ENCODE peak calls at places on chromosomes 4 and X, in five cellular contexts. M, J, B, C and L are unnamed samples.

GRCh38 chr4:20196476-20196875 is 55.2 kb upstream of the SLIT2 start:
- DNase-seq in M (no peak), J (no peak), B (no peak), C (no peak), L (no peak)

GRCh38 chr4:7588002-7588401 is 153.3 kb upstream of the PSAPL1 start:
- DNase-seq in M (no peak), J (no peak), B (no peak), C (no peak), L (no peak)

GRCh38 chrX:72079607-72080006 is 52.1 kb downstream of the RTL5 start:
- DNase-seq in M (no peak), J (no peak), B (no peak), C (no peak), L (peak)

GRCh38 chr4:150037251-150037856 is 40.9 kb upstream of the DCLK2 start:
- DNase-seq in M (no peak), J (no peak), B (no peak), C (no peak), L (no peak)

GRCh38 chr4:6362243-6362885 is 92.7 kb downstream of the WFS1 start:
- DNase-seq in M (no peak), J (no peak), B (no peak), C (no peak), L (no peak)

GRCh38 chr4:42816864-42817263 is 75.6 kb upstream of the GRXCR1 start:
- DNase-seq in M (no peak), J (no peak), B (no peak), C (no peak), L (no peak)

GRCh38 chr4:187865914-187866313 is 129.7 kb upstream of the ZFP42 start:
- DNase-seq in M (no peak), J (no peak), B (no peak), C (no peak), L (no peak)

GRCh38 chr4:87633239-87633638 is 16.8 kb upstream of the DMP1 start:
- DNase-seq in M (no peak), J (no peak), B (no peak), C (no peak), L (no peak)

GRCh38 chr4:124945422-124945821 is 232.9 kb upstream of the ANKRD50 start:
- DNase-seq in M (no peak), J (no peak), B (no peak), C (no peak), L (no peak)

GRCh38 chr4:22500831-22501714 is 14.8 kb downstream of the ADGRA3 start:
- DNase-seq in M (peak), J (no peak), B (no peak), C (no peak), L (no peak)

GRCh38 chrX:8724176-8724757 is 7.7 kb downstream of the ANOS1 start:
- DNase-seq in M (no peak), J (no peak), B (no peak), C (no peak), L (no peak)

GRCh38 chr4:36321176-36321575 is 39.8 kb downstream of the DTHD1 start:
- DNase-seq in M (no peak), J (no peak), B (no peak), C (no peak), L (no peak)

GRCh38 chr4:113996599-113997177 is 17.2 kb upstream of the ARSJ start:
- DNase-seq in M (no peak), J (no peak), B (no peak), C (no peak), L (no peak)

GRCh38 chr4:141636077-141636770 is at the start of gene IL15:
- DNase-seq in M (peak), J (peak), B (peak), C (peak), L (peak)

GRCh38 chr4:71004281-71004851 is 10.9 kb downstream of the DCK start:
- DNase-seq in M (peak), J (no peak), B (no peak), C (no peak), L (peak)

GRCh38 chr4:169121920-169122319 is 111.9 kb upstream of the CBR4 start:
- DNase-seq in M (no peak), J (no peak), B (no peak), C (no peak), L (no peak)

GRCh38 chrX:12352922-12353321 is 214.6 kb downstream of the FRMPD4 start:
- DNase-seq in M (no peak), J (no peak), B (no peak), C (no peak), L (no peak)

GRCh38 chr4:42313872-42314271 is 83.4 kb upstream of the SHISA3 start:
- DNase-seq in M (no peak), J (no peak), B (no peak), C (no peak), L (no peak)

GRCh38 chr4:156512622-156513021 is 459.0 kb downstream of the PDGFC start:
- DNase-seq in M (no peak), J (no peak), B (no peak), C (no peak), L (no peak)

GRCh38 chr4:10743357-10743756 is 58.8 kb upstream of the CLNK start:
- DNase-seq in M (no peak), J (no peak), B (no peak), C (no peak), L (no peak)

GRCh38 chr4:33841120-33841519 is 2403.2 kb downstream of the ARAP2 start:
- DNase-seq in M (no peak), J (no peak), B (no peak), C (no peak), L (no peak)

GRCh38 chr4:185634066-185634652 is 98.9 kb upstream of the PDLIM3 start:
- DNase-seq in M (no peak), J (no peak), B (no peak), C (no peak), L (no peak)

GRCh38 chr4:55435136-55435535 is 39.4 kb downstream of the TMEM165 start:
- DNase-seq in M (no peak), J (no peak), B (no peak), C (no peak), L (no peak)

GRCh38 chrX:131081772-131082755 is 23.9 kb downstream of the ARHGAP36 start:
- DNase-seq in M (no peak), J (no peak), B (no peak), C (no peak), L (peak)

GRCh38 chr4:163895369-163896005 is 401.0 kb downstream of the TMA16 start:
- DNase-seq in M (no peak), J (no peak), B (no peak), C (no peak), L (no peak)

GRCh38 chr4:130576218-130576617 is 1480.3 kb downstream of the C4orf33 start:
- DNase-seq in M (no peak), J (no peak), B (no peak), C (no peak), L (no peak)

GRCh38 chr4:132901224-132901623 is 247.9 kb upstream of the PCDH10 start:
- DNase-seq in M (no peak), J (no peak), B (no peak), C (no peak), L (no peak)

GRCh38 chr4:72670521-72670920 is 101.5 kb upstream of the ADAMTS3 start:
- DNase-seq in M (no peak), J (no peak), B (no peak), C (no peak), L (no peak)

GRCh38 chr4:113404846-113405245 is 355.4 kb downstream of the ANK2 start:
- DNase-seq in M (no peak), J (no peak), B (no peak), C (no peak), L (no peak)

GRCh38 chrX:74132265-74132664 is 171.7 kb upstream of the ZCCHC13 start:
- DNase-seq in M (no peak), J (no peak), B (no peak), C (no peak), L (no peak)

GRCh38 chr4:7798215-7798995 is 141.3 kb downstream of the AFAP1 start:
- DNase-seq in M (no peak), J (no peak), B (no peak), C (no peak), L (peak)

GRCh38 chr4:16659120-16659519 is 239.3 kb downstream of the LDB2 start:
- DNase-seq in M (no peak), J (no peak), B (no peak), C (no peak), L (no peak)

GRCh38 chr4:86306816-86307215 is 53.0 kb downstream of the MAPK10 start:
- DNase-seq in M (no peak), J (no peak), B (no peak), C (no peak), L (no peak)

DNA sequence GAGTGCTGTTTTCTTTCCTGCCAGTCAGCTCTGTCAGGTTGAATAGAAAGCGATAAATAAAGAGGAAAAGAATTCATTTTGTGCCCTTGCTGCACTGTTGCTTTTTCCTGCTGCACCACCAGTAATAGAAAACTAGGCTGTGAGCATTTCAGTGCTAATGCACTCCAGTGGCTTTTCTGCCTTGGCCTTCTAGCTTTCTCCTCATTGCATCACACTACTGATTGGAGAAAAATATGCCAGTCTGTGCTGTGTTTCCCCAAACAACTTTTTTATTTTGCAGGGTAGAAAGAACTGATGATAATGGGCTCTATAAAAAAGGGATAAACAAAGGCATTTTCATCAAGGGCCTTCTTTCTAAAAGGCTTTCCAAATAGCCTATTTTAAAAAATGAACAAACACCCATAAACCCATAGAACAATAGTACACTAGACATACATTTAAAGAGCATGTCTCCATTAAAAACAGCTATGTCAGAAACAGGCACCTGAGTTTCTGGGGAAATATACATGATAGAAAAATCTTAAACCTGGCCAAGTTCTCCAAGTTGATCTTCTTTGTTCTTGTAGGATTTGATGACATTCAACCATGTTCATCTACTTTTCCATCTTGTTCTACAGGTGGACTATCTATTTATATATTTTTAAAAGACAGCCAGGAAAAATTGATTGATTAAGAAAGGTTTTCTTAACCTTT is 86.3 kb downstream of the GPRIN3 start:
- DNase-seq in M (no peak), J (no peak), B (no peak), C (no peak), L (no peak)
- TF ChIP-seq POLR2AphosphoS5 in M (no peak), J (no peak), B (no peak), C (no peak), L (no peak)

DNA sequence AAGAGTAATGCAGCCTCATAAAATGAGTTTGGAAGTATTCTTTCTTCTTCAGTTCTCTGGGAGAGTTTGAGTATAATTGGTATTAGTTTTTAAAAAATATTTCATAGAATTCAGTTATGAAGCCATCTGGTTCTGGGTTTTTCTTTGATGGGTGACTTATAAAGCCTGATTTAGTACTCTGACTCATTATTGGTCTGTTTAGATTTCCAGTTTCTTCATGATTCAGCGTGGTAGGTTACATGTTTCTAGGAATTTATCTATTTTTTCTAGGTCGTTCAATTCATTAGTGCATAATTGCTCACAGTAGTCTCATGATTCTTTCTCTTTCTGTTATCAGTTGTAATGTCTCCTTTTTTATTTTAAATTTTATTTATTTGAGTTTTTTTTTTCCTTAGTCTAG is 111.2 kb downstream of the CEP44 start:
- DNase-seq in M (no peak), J (no peak), B (no peak), C (no peak), L (no peak)
- TF ChIP-seq POLR2AphosphoS5 in M (no peak), J (no peak), B (no peak), C (no peak), L (no peak)

GRCh38 chrX:47247206-47247998 is 14.6 kb downstream of the USP11 start:
- DNase-seq in M (no peak), J (no peak), B (no peak), C (no peak), L (peak)
- TF ChIP-seq POLR2AphosphoS5 in M (no peak), J (no peak), B (no peak), C (no peak), L (no peak)

GRCh38 chrX:134460005-134460860 is at the start of gene HPRT1:
- DNase-seq in M (peak), J (peak), B (peak), C (peak), L (peak)

GRCh38 chrX:134460861-134461218 is 875 bp downstream of the HPRT1 start:
- DNase-seq in M (no peak), J (no peak), B (no peak), C (no peak), L (no peak)

GRCh38 chrX:134462927-134463326 is 3.0 kb downstream of the HPRT1 start:
- DNase-seq in M (no peak), J (no peak), B (no peak), C (no peak), L (no peak)

GRCh38 chrX:134457708-134458107 is 2.3 kb upstream of the HPRT1 start:
- DNase-seq in M (no peak), J (no peak), B (no peak), C (no peak), L (no peak)

GRCh38 chrX:134459683-134460004 is 321 bp upstream of the HPRT1 start:
- DNase-seq in M (no peak), J (no peak), B (no peak), C (no peak), L (no peak)
- TF ChIP-seq POLR2AphosphoS5 in M (no peak), J (no peak), B (no peak), C (no peak), L (no peak)

GRCh38 chrX:47658684-47659515 is at the start of gene UXT:
- DNase-seq in M (peak), J (peak), B (peak), C (peak), L (peak)
- TF ChIP-seq POLR2AphosphoS5 in M (peak), J (peak), B (peak), C (peak), L (peak)

DNA sequence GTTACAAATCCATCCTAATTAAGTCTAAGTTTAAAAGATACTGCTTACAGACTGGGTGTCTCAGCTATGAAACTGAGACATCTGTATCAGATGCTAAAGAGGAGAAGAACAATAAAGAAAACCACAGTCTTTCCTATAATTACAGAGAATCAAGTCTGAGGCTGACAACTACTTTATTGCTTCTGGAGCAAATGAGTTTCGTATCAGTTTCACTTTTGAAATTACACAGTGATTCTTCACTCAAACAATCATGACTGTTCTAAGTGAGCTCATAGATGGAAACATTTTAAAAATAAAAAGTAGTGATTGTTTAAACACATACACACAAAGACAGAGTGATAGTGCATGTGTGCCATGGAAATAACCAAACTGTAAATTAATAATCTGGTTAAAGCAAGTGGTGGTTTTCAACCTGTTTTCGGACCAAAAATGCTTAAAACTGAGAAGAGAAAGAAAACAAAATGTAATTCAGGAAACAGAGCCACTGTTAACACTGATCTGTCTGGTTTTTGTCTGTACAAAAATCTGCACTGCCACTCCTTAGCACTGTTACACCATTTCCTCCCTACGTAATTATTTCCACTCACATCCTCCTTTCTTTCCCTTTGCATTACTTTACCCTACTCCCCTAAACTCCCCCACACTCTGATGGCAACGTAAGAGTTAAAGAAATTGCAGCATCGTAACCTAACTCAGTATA is 12.5 kb downstream of the RFC1 start:
- DNase-seq in M (no peak), J (no peak), B (peak), C (peak), L (no peak)
- TF ChIP-seq POLR2AphosphoS5 in M (no peak), J (no peak), B (no peak), C (no peak), L (no peak)

DNA sequence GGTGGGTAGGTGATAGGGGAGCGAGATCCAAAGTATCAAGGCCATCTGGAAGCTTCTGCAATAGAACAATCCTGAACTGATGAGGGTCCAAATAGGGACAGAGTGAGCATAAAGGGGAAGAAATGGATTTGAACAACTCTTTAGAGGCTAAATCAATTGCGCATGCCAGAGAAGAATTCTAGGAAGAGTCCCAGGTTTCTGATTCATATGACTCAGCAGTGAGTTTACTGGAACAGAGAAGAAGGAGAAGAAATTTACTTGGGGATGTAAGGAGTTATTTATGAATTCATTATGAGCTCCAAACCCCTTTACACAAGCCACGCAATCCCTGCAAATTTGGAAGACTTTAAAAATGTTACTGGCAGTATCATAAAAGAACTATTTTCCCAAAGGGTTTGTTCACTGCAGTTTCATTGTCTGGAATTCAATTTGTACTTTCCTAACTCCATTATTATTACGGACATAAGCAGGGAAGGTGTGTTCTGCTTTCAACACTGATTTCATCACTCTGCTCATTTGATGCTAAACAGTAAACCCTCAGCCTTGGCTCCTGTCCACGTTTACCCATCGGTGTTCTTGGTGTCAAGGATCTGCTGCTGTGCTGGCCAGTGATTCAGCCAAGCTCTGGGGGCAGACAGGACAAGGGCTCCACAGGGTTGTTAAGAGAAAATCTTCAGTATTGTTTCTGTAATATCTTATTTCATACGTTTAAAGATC is 273.8 kb downstream of the HNRNPD start:
- DNase-seq in M (no peak), J (no peak), B (no peak), C (no peak), L (no peak)
- TF ChIP-seq POLR2AphosphoS5 in M (peak), J (no peak), B (no peak), C (no peak), L (no peak)